ENCODE peak calls at places on chromosomes 13 and 19, in seven cellular contexts. U is choroid plexus epithelial cell, S is epithelial cell of esophagus, L is breast epithelium, D is body of pancreas, I is astrocyte of the spinal cord, O is tibial artery. P is an unnamed sample.

GRCh38 chr19:13834308-13834790 is 39.1 kb downstream of the ZSWIM4 start:
- DNase-seq in U (peak), S (peak), L (peak), D (no peak), I (peak), O (no peak), P (no peak)

GRCh38 chr13:40518481-40518882 is 148.0 kb downstream of the FOXO1 start:
- DNase-seq in U (no peak), S (peak), L (no peak), D (peak), I (no peak), O (no peak), P (no peak)

GRCh38 chr19:11480927-11481776 is at the start of gene ELAVL3:
- DNase-seq in U (no peak), S (no peak), L (no peak), D (no peak), I (no peak), O (no peak), P (no peak)

GRCh38 chr13:89721216-89721615 is 1626.3 kb upstream of the MIR17HG start:
- DNase-seq in U (no peak), S (no peak), L (no peak), D (no peak), I (no peak), O (no peak), P (no peak)

GRCh38 chr13:113537205-113537604 is 46.7 kb upstream of the DCUN1D2 start:
- DNase-seq in U (no peak), S (no peak), L (no peak), D (no peak), I (no peak), O (no peak), P (no peak)

GRCh38 chr13:92967923-92968322 is 258.7 kb upstream of the GPC6 start:
- DNase-seq in U (peak), S (peak), L (no peak), D (no peak), I (peak), O (no peak), P (no peak)

GRCh38 chr19:34499155-34499834 is 17.7 kb downstream of the WTIP start:
- DNase-seq in U (no peak), S (no peak), L (no peak), D (no peak), I (no peak), O (peak), P (no peak)

GRCh38 chr13:46858163-46858562 is 38.7 kb downstream of the HTR2A start:
- DNase-seq in U (no peak), S (no peak), L (no peak), D (no peak), I (no peak), O (no peak), P (no peak)

GRCh38 chr13:24784319-24784718 is 20.4 kb downstream of the RNF17 start:
- DNase-seq in U (no peak), S (peak), L (no peak), D (no peak), I (no peak), O (no peak), P (no peak)

GRCh38 chr19:40035996-40036395 is 20.0 kb downstream of the ZNF780B start:
- DNase-seq in U (no peak), S (no peak), L (no peak), D (no peak), I (no peak), O (no peak), P (no peak)

GRCh38 chr13:72839831-72840426 is 58.0 kb downstream of the PIBF1 start:
- DNase-seq in U (peak), S (peak), L (no peak), D (peak), I (peak), O (no peak), P (peak)

GRCh38 chr13:25406377-25406776 is 34.6 kb downstream of the ATP8A2 start:
- DNase-seq in U (peak), S (peak), L (no peak), D (no peak), I (no peak), O (no peak), P (no peak)

GRCh38 chr13:95553614-95554385 is 1.3 kb downstream of the CLDN10 start:
- DNase-seq in U (no peak), S (peak), L (no peak), D (peak), I (no peak), O (no peak), P (no peak)

GRCh38 chr13:112756511-112756966 is 66.7 kb downstream of the ATP11A start:
- DNase-seq in U (peak), S (no peak), L (no peak), D (no peak), I (no peak), O (no peak), P (no peak)

GRCh38 chr19:47713046-47714021 is at the start of gene EHD2:
- DNase-seq in U (peak), S (peak), L (peak), D (peak), I (peak), O (peak), P (no peak)

GRCh38 chr19:5403968-5404640 is 51.1 kb upstream of the ZNRF4 start:
- DNase-seq in U (peak), S (peak), L (peak), D (peak), I (peak), O (peak), P (peak)

GRCh38 chr19:49889687-49890348 is 6.9 kb downstream of the IL4I1 start:
- DNase-seq in U (peak), S (peak), L (peak), D (peak), I (peak), O (peak), P (no peak)

GRCh38 chr19:50551713-50552187 is 16.5 kb downstream of the LRRC4B start:
- DNase-seq in U (no peak), S (no peak), L (no peak), D (no peak), I (no peak), O (no peak), P (no peak)

GRCh38 chr19:8004723-8005513 is 523 bp downstream of the ELAVL1 start:
- DNase-seq in U (peak), S (peak), L (no peak), D (no peak), I (peak), O (no peak), P (no peak)

GRCh38 chr19:4310247-4311121 is 6.1 kb downstream of the FSD1 start:
- DNase-seq in U (no peak), S (peak), L (no peak), D (no peak), I (no peak), O (no peak), P (no peak)

GRCh38 chr13:20721454-20722357 is 18.2 kb downstream of the IL17D start:
- DNase-seq in U (peak), S (peak), L (no peak), D (peak), I (peak), O (peak), P (peak)

GRCh38 chr13:39766464-39767167 is 111.2 kb downstream of the COG6 start:
- DNase-seq in U (no peak), S (peak), L (no peak), D (no peak), I (no peak), O (no peak), P (no peak)

GRCh38 chr13:29429496-29429895 is 166.0 kb downstream of the SLC7A1 start:
- DNase-seq in U (peak), S (no peak), L (no peak), D (no peak), I (no peak), O (no peak), P (no peak)

GRCh38 chr13:52850396-52851152 is 2.1 kb upstream of the PCDH8 start:
- DNase-seq in U (peak), S (peak), L (peak), D (peak), I (peak), O (peak), P (no peak)

GRCh38 chr13:106372199-106373160 is 163.0 kb downstream of the EFNB2 start:
- DNase-seq in U (peak), S (peak), L (no peak), D (no peak), I (peak), O (no peak), P (no peak)

GRCh38 chr19:42589792-42590191 is 4.9 kb downstream of the CEACAM8 start:
- DNase-seq in U (no peak), S (no peak), L (no peak), D (no peak), I (no peak), O (no peak), P (no peak)

GRCh38 chr19:42596391-42597071 is 1.8 kb upstream of the CEACAM8 start:
- DNase-seq in U (peak), S (peak), L (no peak), D (peak), I (no peak), O (no peak), P (no peak)

GRCh38 chr19:42594617-42595489 is at the start of gene CEACAM8:
- DNase-seq in U (no peak), S (no peak), L (no peak), D (no peak), I (no peak), O (no peak), P (no peak)

GRCh38 chr19:42595550-42596172 is 937 bp upstream of the CEACAM8 start:
- DNase-seq in U (no peak), S (no peak), L (no peak), D (no peak), I (no peak), O (no peak), P (no peak)
- TF ChIP-seq CTCF in U (no peak), S (no peak), L (no peak), D (no peak), I (no peak), O (no peak), P (no peak)

GRCh38 chr19:45391346-45391745 is 13.5 kb downstream of the PPP1R13L start:
- DNase-seq in U (peak), S (peak), L (no peak), D (no peak), I (no peak), O (no peak), P (no peak)

GRCh38 chr19:45400192-45400591 is 4.7 kb downstream of the PPP1R13L start:
- DNase-seq in U (no peak), S (peak), L (peak), D (no peak), I (no peak), O (no peak), P (no peak)

GRCh38 chr19:45395524-45396388 is 9.1 kb downstream of the PPP1R13L start:
- DNase-seq in U (no peak), S (no peak), L (no peak), D (no peak), I (no peak), O (no peak), P (no peak)

GRCh38 chr19:45391871-45392665 is 12.8 kb downstream of the PPP1R13L start:
- DNase-seq in U (no peak), S (no peak), L (no peak), D (no peak), I (no peak), O (no peak), P (no peak)

GRCh38 chr19:45396389-45397260 is 8.2 kb downstream of the PPP1R13L start:
- DNase-seq in U (no peak), S (no peak), L (no peak), D (no peak), I (no peak), O (no peak), P (no peak)
- H3K4me3 ChIP-seq in U (no peak), S (no peak), L (no peak), D (no peak), I (no peak), O (no peak), P (no peak)

DNA sequence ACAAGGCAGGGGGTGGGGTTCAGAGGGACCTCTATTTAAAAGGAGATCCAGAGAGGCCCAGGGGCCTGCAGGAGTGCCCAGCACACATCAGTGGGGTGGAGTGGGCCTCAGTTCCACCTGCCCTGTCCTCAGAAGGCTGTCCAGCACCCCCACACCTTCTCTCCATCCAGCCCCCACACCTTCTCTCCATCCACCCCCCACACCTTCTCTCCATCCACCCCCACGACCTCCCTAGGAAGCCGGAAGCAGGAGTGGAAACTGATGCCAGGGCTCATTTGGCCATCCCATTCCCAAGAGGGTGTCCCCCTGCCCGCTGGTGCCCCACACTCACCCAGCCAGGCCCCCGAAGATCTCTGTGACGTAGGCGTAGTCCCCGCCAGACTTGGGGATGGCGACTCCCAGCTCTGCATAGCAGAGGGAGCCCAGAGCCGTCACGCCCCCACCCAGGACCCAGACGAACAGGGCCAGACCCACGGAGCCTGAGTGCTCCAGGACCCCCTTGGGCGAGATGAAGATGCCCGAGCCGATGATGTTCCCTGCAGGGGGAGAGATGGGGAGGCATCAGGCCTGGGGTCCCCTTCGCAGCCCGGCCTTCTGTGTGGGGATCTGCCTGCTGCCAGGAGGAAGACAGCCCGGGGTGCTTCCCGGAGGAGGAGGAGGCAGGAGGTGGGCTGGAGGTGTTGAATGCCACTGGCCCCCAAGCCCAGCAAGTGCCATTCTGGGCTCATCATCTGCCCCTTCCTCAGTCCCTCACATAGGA is 10.0 kb downstream of the SLC7A10 start:
- DNase-seq in U (no peak), S (no peak), L (no peak), D (no peak), I (no peak), O (no peak), P (no peak)
- TF ChIP-seq CTCF in U (no peak), S (no peak), L (no peak), D (no peak), I (no peak), O (no peak), P (no peak)

DNA sequence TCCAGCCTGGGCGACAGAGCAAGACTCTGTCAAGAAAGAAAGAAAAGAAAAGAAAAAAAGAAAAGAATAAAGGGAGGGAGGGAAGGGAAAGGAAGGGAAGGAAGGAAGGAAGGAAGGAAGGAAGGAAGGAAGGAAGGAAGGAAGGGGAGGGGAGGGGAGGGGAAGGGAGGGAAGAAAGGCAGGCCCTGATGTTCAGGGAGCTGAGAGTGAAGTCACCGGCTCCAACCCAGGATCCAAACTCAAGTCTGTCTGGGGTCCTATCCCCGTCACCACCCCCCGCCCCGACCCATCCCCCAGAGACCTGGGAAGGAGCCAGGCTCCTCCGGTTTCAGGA is 5.8 kb upstream of the RDH13 start:
- DNase-seq in U (no peak), S (no peak), L (no peak), D (no peak), I (no peak), O (no peak), P (no peak)
- H3K4me3 ChIP-seq in U (no peak), S (peak), L (no peak), D (no peak), I (no peak), O (peak), P (no peak)

DNA sequence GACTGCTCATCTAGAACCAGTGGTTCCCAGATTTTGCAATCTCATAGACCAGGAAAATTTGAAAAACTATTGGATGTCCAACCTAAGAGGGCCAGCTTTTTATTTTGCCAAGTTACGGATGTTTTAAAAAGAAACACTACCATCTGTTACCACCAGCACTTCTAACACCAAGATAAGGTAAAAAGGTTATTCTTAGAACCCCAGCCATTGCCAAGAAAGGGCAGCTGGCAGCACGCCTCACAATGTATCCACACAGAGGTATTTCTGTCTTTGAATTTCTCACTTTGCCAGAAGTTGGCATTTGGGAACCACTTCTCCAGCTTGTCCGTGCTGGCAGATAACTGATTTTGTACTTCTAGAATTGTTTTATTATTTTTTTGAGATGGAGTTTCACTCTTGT is 28.7 kb downstream of the CAPN12 start:
- DNase-seq in U (no peak), S (no peak), L (no peak), D (peak), I (no peak), O (no peak), P (no peak)
- TF ChIP-seq CTCF in U (no peak), S (no peak), L (no peak), D (no peak), I (no peak), O (peak), P (no peak)

DNA sequence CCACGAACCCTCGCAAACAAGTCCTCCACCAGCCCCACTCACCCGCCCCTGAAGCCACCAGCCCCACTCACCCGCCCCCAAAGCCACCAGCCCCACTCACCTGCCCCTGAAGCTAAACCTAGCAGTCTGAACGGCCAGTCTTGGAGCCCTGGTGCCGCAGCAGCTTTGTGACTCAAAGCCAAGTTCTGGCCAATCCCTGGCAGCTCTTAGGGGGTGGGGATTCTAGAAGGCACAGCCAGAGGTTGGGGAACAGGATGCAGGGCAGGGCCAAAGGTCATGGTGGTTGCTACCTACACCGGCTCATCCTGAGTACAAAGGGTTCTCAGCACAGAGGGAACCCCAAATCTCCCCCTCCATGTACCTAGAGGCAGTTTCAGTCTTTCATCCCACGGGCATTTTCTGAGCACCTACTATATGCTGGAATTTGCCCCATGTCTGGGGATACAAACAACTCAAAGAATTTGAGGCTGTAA is at the start of gene IQCN:
- DNase-seq in U (peak), S (peak), L (peak), D (peak), I (peak), O (peak), P (no peak)
- H3K4me3 ChIP-seq in U (no peak), S (no peak), L (peak), D (no peak), I (no peak), O (peak), P (no peak)

GRCh38 chr13:36841411-36841810 is 22.4 kb downstream of the RFXAP start:
- DNase-seq in U (peak), S (peak), L (no peak), D (no peak), I (no peak), O (no peak), P (no peak)
- TF ChIP-seq CTCF in U (peak), S (peak), L (no peak), D (no peak), I (no peak), O (no peak), P (peak)

GRCh38 chr19:41297628-41298326 is 12.2 kb upstream of the CCDC97 start:
- DNase-seq in U (no peak), S (no peak), L (no peak), D (no peak), I (no peak), O (no peak), P (no peak)
- H3K4me3 ChIP-seq in U (no peak), S (no peak), L (no peak), D (no peak), I (no peak), O (no peak), P (no peak)

GRCh38 chr19:45423589-45424190 is at the start of gene ERCC1:
- DNase-seq in U (peak), S (peak), L (peak), D (peak), I (peak), O (peak), P (peak)

GRCh38 chr19:45424191-45425058 is 708 bp upstream of the ERCC1 start:
- DNase-seq in U (peak), S (peak), L (no peak), D (peak), I (peak), O (peak), P (no peak)

GRCh38 chr19:45423033-45423588 is 606 bp downstream of the ERCC1 start:
- DNase-seq in U (no peak), S (no peak), L (no peak), D (no peak), I (no peak), O (no peak), P (no peak)

GRCh38 chr19:45428385-45429231 is 4.9 kb upstream of the ERCC1 start:
- DNase-seq in U (peak), S (no peak), L (no peak), D (peak), I (peak), O (peak), P (no peak)
- TF ChIP-seq CTCF in U (peak), S (peak), L (peak), D (no peak), I (peak), O (peak), P (peak)